ENCODE peak calls at places on chromosomes 4 and X, in nine cellular contexts. R, W, L, C, N, H, E, K and O are unnamed samples.

GRCh38 chr4:96004341-96004740 is 164.4 kb downstream of the PDHA2 start:
- DNase-seq in W (no peak), N (no peak), C (no peak), K (no peak), L (no peak), H (no peak), E (no peak), R (no peak), O (no peak)

GRCh38 chr4:82560853-82561744 is 689 bp downstream of the TMEM150C start:
- DNase-seq in H (no peak), L (peak), E (no peak), K (no peak), C (no peak), N (no peak), R (no peak), W (no peak), O (no peak)

GRCh38 chr4:188455353-188455752 is 316.1 kb downstream of the TRIML1 start:
- DNase-seq in L (no peak), E (no peak), C (peak), R (no peak), N (no peak), K (no peak), W (no peak), H (no peak), O (peak)

GRCh38 chr4:36178489-36178888 is 65.8 kb downstream of the ARAP2 start:
- DNase-seq in H (no peak), K (no peak), N (no peak), E (no peak), W (no peak), L (no peak), R (no peak), C (no peak), O (no peak)

GRCh38 chr4:8227771-8228318 is 28.8 kb downstream of the SH3TC1 start:
- DNase-seq in H (no peak), R (no peak), K (no peak), L (no peak), N (no peak), C (no peak), W (no peak), E (no peak), O (no peak)

GRCh38 chrX:72258174-72258573 is 18.9 kb downstream of the RPS4X start:
- DNase-seq in E (no peak), R (peak), N (peak), L (peak), K (peak), C (peak), W (no peak), H (no peak), O (no peak)

GRCh38 chr4:113674251-113674650 is 87.3 kb downstream of the CAMK2D start:
- DNase-seq in W (no peak), C (no peak), R (peak), L (no peak), N (no peak), H (no peak), E (no peak), K (peak), O (peak)

GRCh38 chr4:40788338-40788737 is 38.6 kb downstream of the NSUN7 start:
- DNase-seq in H (no peak), N (no peak), R (no peak), W (no peak), K (no peak), C (no peak), L (no peak), E (no peak), O (no peak)

GRCh38 chrX:81377329-81377728 is 175.4 kb downstream of the SH3BGRL start:
- DNase-seq in R (peak), C (peak), H (no peak), L (peak), K (peak), N (no peak), W (no peak), E (no peak), O (peak)

GRCh38 chr4:31069151-31069550 is 349.0 kb downstream of the PCDH7 start:
- DNase-seq in E (no peak), L (no peak), C (no peak), H (no peak), N (no peak), W (no peak), R (no peak), K (no peak), O (peak)

GRCh38 chr4:54118850-54119589 is 19.1 kb downstream of the GSX2 start:
- DNase-seq in H (no peak), L (no peak), N (no peak), K (no peak), C (no peak), W (no peak), E (no peak), R (no peak), O (no peak)

GRCh38 chrX:140701480-140701879 is 8.1 kb upstream of the LINC00632 start:
- DNase-seq in N (peak), C (no peak), L (peak), W (no peak), R (peak), K (peak), E (no peak), H (no peak), O (peak)

GRCh38 chr4:11489449-11490083 is 60.9 kb upstream of the HS3ST1 start:
- DNase-seq in R (no peak), C (no peak), K (no peak), N (no peak), H (no peak), L (peak), E (no peak), W (no peak), O (no peak)

GRCh38 chrX:1398431-1399340 is 6.8 kb upstream of the SLC25A6 start:
- DNase-seq in L (no peak), H (peak), C (no peak), N (no peak), W (no peak), K (no peak), E (peak), R (no peak), O (no peak)

GRCh38 chr4:119906277-119906676 is 160.4 kb downstream of the MAD2L1 start:
- DNase-seq in E (no peak), N (no peak), H (no peak), C (no peak), R (no peak), W (no peak), K (no peak), L (no peak), O (no peak)

GRCh38 chrX:37997096-37997495 is 9.3 kb upstream of the SYTL5 start:
- DNase-seq in E (no peak), W (no peak), C (no peak), R (no peak), K (no peak), H (no peak), N (no peak), L (no peak), O (no peak)

GRCh38 chrX:19544693-19545305 is 29.5 kb upstream of the MAP3K15 start:
- DNase-seq in N (peak), W (peak), R (peak), C (peak), K (peak), L (peak), E (no peak), H (no peak), O (peak)

GRCh38 chr4:168409089-168409801 is 71.0 kb downstream of the DDX60L start:
- DNase-seq in L (no peak), E (no peak), K (peak), W (no peak), H (no peak), R (peak), C (no peak), N (no peak), O (no peak)

GRCh38 chrX:33725556-33726232 is 406.4 kb downstream of the FAM47A start:
- DNase-seq in N (peak), L (no peak), C (no peak), W (no peak), K (no peak), R (no peak), H (peak), E (no peak), O (peak)

GRCh38 chrX:76253432-76253831 is 80.6 kb downstream of the PBDC1 start:
- DNase-seq in N (peak), W (peak), L (peak), K (peak), E (no peak), R (peak), H (no peak), C (peak), O (peak)

GRCh38 chr4:69849297-69849696 is 10.6 kb downstream of the SULT1E1 start:
- DNase-seq in R (no peak), N (no peak), W (no peak), E (no peak), C (no peak), L (no peak), H (no peak), K (no peak), O (no peak)

GRCh38 chrX:7139202-7140081 is 8.1 kb upstream of the STS start:
- DNase-seq in E (no peak), H (no peak), R (peak), C (no peak), L (peak), N (peak), W (no peak), K (peak), O (no peak)

GRCh38 chr4:88018471-88018870 is 11.0 kb downstream of the PKD2 start:
- DNase-seq in C (no peak), K (peak), N (peak), L (no peak), R (peak), E (no peak), W (no peak), H (peak), O (no peak)

GRCh38 chr4:42636591-42636990 is 20.3 kb downstream of the ATP8A1 start:
- DNase-seq in R (no peak), E (no peak), K (no peak), W (no peak), N (no peak), C (no peak), H (no peak), L (no peak), O (no peak)

GRCh38 chrX:84186603-84187358 is 1.2 kb downstream of the RPS6KA6 start:
- DNase-seq in R (no peak), C (no peak), E (no peak), K (no peak), L (no peak), N (no peak), W (no peak), H (no peak), O (no peak)

GRCh38 chr4:168604496-168605373 is 107.9 kb downstream of the PALLD start:
- DNase-seq in K (peak), E (no peak), N (peak), H (peak), C (no peak), R (peak), W (no peak), L (peak), O (peak)

GRCh38 chr4:35539404-35540055 is 704.8 kb downstream of the ARAP2 start:
- DNase-seq in C (no peak), E (no peak), N (no peak), K (no peak), L (no peak), W (no peak), H (no peak), R (no peak), O (no peak)

DNA sequence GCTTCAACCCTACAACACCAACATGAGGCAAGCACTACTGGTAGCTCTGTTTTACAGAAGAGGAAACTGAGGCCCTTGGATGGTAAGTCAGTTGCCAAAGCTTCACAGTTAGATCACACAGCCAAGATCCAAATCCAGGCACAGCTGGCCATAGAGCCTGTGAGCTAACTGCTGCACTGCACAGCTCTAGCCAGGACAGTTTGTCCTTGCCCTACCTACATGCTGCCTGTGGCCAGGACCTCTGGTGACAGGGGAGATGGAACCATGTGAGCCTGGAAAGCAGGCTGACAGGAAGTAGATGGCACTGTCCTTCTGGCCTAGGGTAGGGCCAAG is 257.8 kb downstream of the FBXW7 start:
- DNase-seq in W (no peak), R (no peak), H (no peak), N (no peak), E (no peak), K (no peak), C (no peak), L (no peak), O (no peak)
- H3K4me3 ChIP-seq in W (no peak), R (no peak), H (no peak), N (no peak), E (no peak), K (no peak), C (no peak), L (no peak), O (no peak)

DNA sequence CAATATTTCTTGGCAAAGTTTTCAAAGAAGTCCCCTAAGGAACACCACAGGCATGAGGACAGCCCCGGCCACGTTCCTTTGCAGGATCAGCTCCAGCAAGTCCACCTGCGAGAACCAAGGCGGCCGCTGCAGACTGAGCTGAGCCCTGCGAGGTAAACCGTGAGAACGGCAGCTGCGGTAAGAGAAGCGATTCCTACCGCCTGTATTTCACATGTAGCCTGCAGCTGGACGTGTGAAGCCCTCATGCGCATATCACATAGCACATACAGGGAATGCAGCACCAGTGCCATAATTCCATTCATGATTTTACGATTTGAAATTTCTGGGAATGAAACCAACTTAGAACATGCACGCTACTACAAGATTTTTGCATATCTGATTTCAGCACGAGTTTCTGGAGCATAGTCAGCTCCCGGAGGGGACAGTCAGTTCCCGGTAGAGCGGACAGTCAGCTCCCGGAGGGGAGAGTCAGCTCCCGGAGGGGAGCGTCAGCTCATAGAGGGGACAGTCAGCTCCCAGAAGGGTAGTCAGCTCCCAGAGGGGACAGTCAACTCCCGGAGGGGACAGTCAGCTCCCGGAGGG is 41.7 kb downstream of the FGFRL1 start:
- DNase-seq in K (peak), N (no peak), L (peak), C (no peak), E (no peak), W (no peak), R (peak), H (peak), O (no peak)
- H3K4me3 ChIP-seq in K (peak), N (no peak), L (no peak), C (no peak), E (no peak), W (no peak), R (peak), H (no peak), O (no peak)

GRCh38 chr4:16203083-16203482 is 23.2 kb downstream of the TAPT1 start:
- DNase-seq in N (no peak), H (no peak), C (no peak), R (no peak), E (no peak), K (no peak), W (no peak), L (no peak), O (no peak)
- H3K4me3 ChIP-seq in N (no peak), H (no peak), C (no peak), R (no peak), E (no peak), K (no peak), W (no peak), L (no peak), O (no peak)

DNA sequence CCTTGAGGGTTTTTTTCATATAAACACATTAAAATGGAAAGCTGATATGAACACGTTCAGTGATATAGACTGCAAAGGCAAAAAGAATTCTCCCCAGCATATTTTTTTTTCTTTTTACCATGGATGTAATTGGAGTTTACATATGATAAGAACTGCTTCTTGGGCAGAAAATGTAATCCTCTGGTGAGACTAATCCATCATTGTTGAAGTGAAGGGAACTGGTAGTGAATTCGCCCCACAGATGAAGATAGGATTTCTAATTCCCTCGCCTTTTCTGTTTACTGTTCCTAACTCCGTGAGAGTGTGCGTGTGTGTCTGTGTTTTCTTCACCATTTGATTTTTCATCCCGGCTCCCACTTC is 88.9 kb downstream of the GPR143 start:
- DNase-seq in W (no peak), R (no peak), N (no peak), L (no peak), H (no peak), C (no peak), E (no peak), K (no peak), O (no peak)
- H3K4me3 ChIP-seq in W (no peak), R (no peak), N (no peak), L (no peak), H (no peak), C (no peak), E (no peak), K (no peak), O (no peak)